ENCODE peak calls at places on chromosomes 5 and 9, in five cellular contexts. One of them, this sample, is unnamed.

GRCh38 chr9:18023332-18023731 is 444.5 kb downstream of the SH3GL2 start:
- DNase-seq in uterus: no peak
- DNase-seq in body of pancreas: no peak
- DNase-seq in suprapubic skin: no peak
- DNase-seq in cardiac muscle cell: peak; percentile 71
- DNase-seq in this sample: no peak

GRCh38 chr5:66669086-66669861 is 73.1 kb downstream of the MAST4 start:
- DNase-seq in uterus: no peak
- DNase-seq in body of pancreas: peak; percentile 18
- DNase-seq in suprapubic skin: no peak
- DNase-seq in cardiac muscle cell: no peak
- DNase-seq in this sample: no peak

GRCh38 chr9:127505396-127506116 is 54.2 kb downstream of the LRSAM1 start:
- DNase-seq in uterus: peak; percentile 54
- DNase-seq in body of pancreas: no peak
- DNase-seq in suprapubic skin: no peak
- DNase-seq in cardiac muscle cell: peak; percentile 49
- DNase-seq in this sample: no peak

GRCh38 chr5:150846651-150847333 is 471 bp downstream of the IRGM start:
- DNase-seq in uterus: peak; percentile 22
- DNase-seq in body of pancreas: peak; percentile 65
- DNase-seq in suprapubic skin: no peak
- DNase-seq in cardiac muscle cell: peak; percentile 95
- DNase-seq in this sample: peak; percentile 64

GRCh38 chr9:133104718-133105460 is 16.2 kb downstream of the RALGDS start:
- DNase-seq in uterus: peak; percentile 10
- DNase-seq in body of pancreas: peak; percentile 6
- DNase-seq in suprapubic skin: no peak
- DNase-seq in cardiac muscle cell: no peak
- DNase-seq in this sample: no peak

GRCh38 chr9:83620841-83621636 is 1.9 kb upstream of the IDNK start:
- DNase-seq in uterus: no peak
- DNase-seq in body of pancreas: peak; percentile 63
- DNase-seq in suprapubic skin: no peak
- DNase-seq in cardiac muscle cell: peak; percentile 63
- DNase-seq in this sample: no peak

GRCh38 chr9:698937-699336 is 142.6 kb upstream of the DMRT1 start:
- DNase-seq in uterus: no peak
- DNase-seq in body of pancreas: no peak
- DNase-seq in suprapubic skin: no peak
- DNase-seq in cardiac muscle cell: no peak
- DNase-seq in this sample: no peak

GRCh38 chr5:14753947-14754346 is 89.4 kb downstream of the OTULIN start:
- DNase-seq in uterus: no peak
- DNase-seq in body of pancreas: no peak
- DNase-seq in suprapubic skin: no peak
- DNase-seq in cardiac muscle cell: no peak
- DNase-seq in this sample: no peak

GRCh38 chr5:149954798-149955197 is 5.8 kb upstream of the SLC26A2 start:
- DNase-seq in uterus: no peak
- DNase-seq in body of pancreas: no peak
- DNase-seq in suprapubic skin: no peak
- DNase-seq in cardiac muscle cell: no peak
- DNase-seq in this sample: no peak

GRCh38 chr5:17184596-17184995 is 32.8 kb upstream of the BASP1 start:
- DNase-seq in uterus: no peak
- DNase-seq in body of pancreas: no peak
- DNase-seq in suprapubic skin: no peak
- DNase-seq in cardiac muscle cell: peak; percentile 58
- DNase-seq in this sample: no peak

GRCh38 chr5:72314571-72315172 is 5.4 kb downstream of the MRPS27 start:
- DNase-seq in uterus: no peak
- DNase-seq in body of pancreas: peak; percentile 79
- DNase-seq in suprapubic skin: no peak
- DNase-seq in cardiac muscle cell: peak; percentile 89
- DNase-seq in this sample: no peak

GRCh38 chr5:2751592-2752021 is at the start of gene IRX2:
- DNase-seq in uterus: peak; percentile 23
- DNase-seq in body of pancreas: peak; percentile 68
- DNase-seq in suprapubic skin: peak; percentile 95
- DNase-seq in cardiac muscle cell: peak; percentile 73
- DNase-seq in this sample: peak; percentile 67

GRCh38 chr5:81417052-81417451 is 23.1 kb upstream of the ACOT12 start:
- DNase-seq in uterus: no peak
- DNase-seq in body of pancreas: no peak
- DNase-seq in suprapubic skin: no peak
- DNase-seq in cardiac muscle cell: no peak
- DNase-seq in this sample: no peak

GRCh38 chr5:144468542-144468941 is 297.9 kb downstream of the KCTD16 start:
- DNase-seq in uterus: no peak
- DNase-seq in body of pancreas: no peak
- DNase-seq in suprapubic skin: no peak
- DNase-seq in cardiac muscle cell: no peak
- DNase-seq in this sample: no peak

GRCh38 chr9:14400658-14400995 is 86.7 kb upstream of the NFIB start:
- DNase-seq in uterus: peak; percentile 61
- DNase-seq in body of pancreas: peak; percentile 24
- DNase-seq in suprapubic skin: peak; percentile 79
- DNase-seq in cardiac muscle cell: peak; percentile 96
- DNase-seq in this sample: peak; percentile 76

GRCh38 chr9:136996361-136997281 is at the start of gene CLIC3:
- DNase-seq in uterus: no peak
- DNase-seq in body of pancreas: peak; percentile 20
- DNase-seq in suprapubic skin: no peak
- DNase-seq in cardiac muscle cell: no peak
- DNase-seq in this sample: no peak

GRCh38 chr9:19720374-19720773 is 68.5 kb downstream of the SLC24A2 start:
- DNase-seq in uterus: no peak
- DNase-seq in body of pancreas: no peak
- DNase-seq in suprapubic skin: no peak
- DNase-seq in cardiac muscle cell: peak; percentile 70
- DNase-seq in this sample: no peak

GRCh38 chr5:18112066-18112465 is 477.8 kb downstream of the TAF11L14 start:
- DNase-seq in uterus: no peak
- DNase-seq in body of pancreas: no peak
- DNase-seq in suprapubic skin: no peak
- DNase-seq in cardiac muscle cell: no peak
- DNase-seq in this sample: no peak

GRCh38 chr5:16784843-16785791 is 151.0 kb downstream of the MYO10 start:
- DNase-seq in uterus: no peak
- DNase-seq in body of pancreas: no peak
- DNase-seq in suprapubic skin: no peak
- DNase-seq in cardiac muscle cell: no peak
- DNase-seq in this sample: no peak

GRCh38 chr5:159163027-159163699 is 46.2 kb downstream of the RNF145 start:
- DNase-seq in uterus: no peak
- DNase-seq in body of pancreas: no peak
- DNase-seq in suprapubic skin: no peak
- DNase-seq in cardiac muscle cell: no peak
- DNase-seq in this sample: no peak

GRCh38 chr9:38435526-38435925 is 11.3 kb upstream of the IGFBPL1 start:
- DNase-seq in uterus: no peak
- DNase-seq in body of pancreas: no peak
- DNase-seq in suprapubic skin: no peak
- DNase-seq in cardiac muscle cell: peak; percentile 6
- DNase-seq in this sample: no peak

GRCh38 chr5:108639356-108639755 is 108.3 kb upstream of the FER start:
- DNase-seq in uterus: no peak
- DNase-seq in body of pancreas: no peak
- DNase-seq in suprapubic skin: no peak
- DNase-seq in cardiac muscle cell: peak; percentile 44
- DNase-seq in this sample: no peak

GRCh38 chr5:143192191-143192880 is 211.2 kb downstream of the NR3C1 start:
- DNase-seq in uterus: no peak
- DNase-seq in body of pancreas: no peak
- DNase-seq in suprapubic skin: no peak
- DNase-seq in cardiac muscle cell: no peak
- DNase-seq in this sample: no peak

GRCh38 chr5:141359790-141360426 is at the start of gene PCDHGB2:
- DNase-seq in uterus: no peak
- DNase-seq in body of pancreas: no peak
- DNase-seq in suprapubic skin: no peak
- DNase-seq in cardiac muscle cell: peak; percentile 40
- DNase-seq in this sample: no peak

GRCh38 chr9:110148384-110148783 is 59.6 kb downstream of the C9orf152 start:
- DNase-seq in uterus: no peak
- DNase-seq in body of pancreas: no peak
- DNase-seq in suprapubic skin: no peak
- DNase-seq in cardiac muscle cell: no peak
- DNase-seq in this sample: no peak

GRCh38 chr9:128588581-128589233 is 36.3 kb downstream of the SPTAN1 start:
- DNase-seq in uterus: no peak
- DNase-seq in body of pancreas: no peak
- DNase-seq in suprapubic skin: no peak
- DNase-seq in cardiac muscle cell: no peak
- DNase-seq in this sample: no peak

GRCh38 chr9:132864691-132865090 is 13.4 kb downstream of the AK8 start:
- DNase-seq in uterus: no peak
- DNase-seq in body of pancreas: no peak
- DNase-seq in suprapubic skin: no peak
- DNase-seq in cardiac muscle cell: no peak
- DNase-seq in this sample: no peak

GRCh38 chr5:56447232-56447631 is 214.1 kb upstream of the ANKRD55 start:
- DNase-seq in uterus: no peak
- DNase-seq in body of pancreas: no peak
- DNase-seq in suprapubic skin: no peak
- DNase-seq in cardiac muscle cell: peak; percentile 89
- DNase-seq in this sample: no peak

GRCh38 chr5:32326216-32326772 is 13.6 kb upstream of the MTMR12 start:
- DNase-seq in uterus: no peak
- DNase-seq in body of pancreas: no peak
- DNase-seq in suprapubic skin: no peak
- DNase-seq in cardiac muscle cell: no peak
- DNase-seq in this sample: no peak

GRCh38 chr5:98110270-98110669 is 663.2 kb upstream of the RGMB start:
- DNase-seq in uterus: no peak
- DNase-seq in body of pancreas: no peak
- DNase-seq in suprapubic skin: no peak
- DNase-seq in cardiac muscle cell: peak; percentile 53
- DNase-seq in this sample: no peak

GRCh38 chr9:124311283-124311682 is 53.5 kb downstream of the NEK6 start:
- DNase-seq in uterus: no peak
- DNase-seq in body of pancreas: no peak
- DNase-seq in suprapubic skin: no peak
- DNase-seq in cardiac muscle cell: no peak
- DNase-seq in this sample: no peak

GRCh38 chr5:111107371-111107770 is 15.2 kb downstream of the WDR36 start:
- DNase-seq in uterus: no peak
- DNase-seq in body of pancreas: no peak
- DNase-seq in suprapubic skin: no peak
- DNase-seq in cardiac muscle cell: peak; percentile 34
- DNase-seq in this sample: no peak
- H3K36me3 ChIP-seq in uterus: no peaks in the 10 kb centered on the region
- H3K36me3 ChIP-seq in body of pancreas: peaks cover 2% of the 10 kb centered on the region
- H3K36me3 ChIP-seq in suprapubic skin: peaks cover 83% of the 10 kb centered on the region
- H3K36me3 ChIP-seq in cardiac muscle cell: peaks cover 71% of the 10 kb centered on the region
- H3K36me3 ChIP-seq in this sample: peaks cover 81% of the 10 kb centered on the region

DNA sequence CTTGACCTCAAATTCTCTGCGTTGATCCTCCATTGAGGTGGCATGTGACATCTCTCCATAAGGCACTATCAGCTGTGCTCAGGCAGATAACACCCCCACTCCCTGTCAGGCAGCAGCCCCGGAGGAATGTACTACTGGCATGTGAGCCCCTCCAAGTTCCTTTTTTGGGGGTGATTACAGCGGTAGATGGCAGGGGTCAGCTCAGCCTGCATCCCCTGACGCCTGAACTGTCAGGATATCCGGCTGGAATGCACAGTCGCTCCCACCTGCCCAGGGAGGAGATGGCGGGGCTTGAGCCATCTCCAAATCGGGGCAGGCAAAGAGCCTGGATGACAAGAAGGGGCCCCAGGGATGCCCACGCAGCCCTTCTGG is 40.8 kb downstream of the FAM78A start:
- DNase-seq in uterus: no peak
- DNase-seq in body of pancreas: no peak
- DNase-seq in suprapubic skin: peak; percentile 66
- DNase-seq in cardiac muscle cell: no peak
- DNase-seq in this sample: no peak
- H3K36me3 ChIP-seq in uterus: no peaks in the 10 kb centered on the region
- H3K36me3 ChIP-seq in body of pancreas: peaks cover 7% of the 10 kb centered on the region
- H3K36me3 ChIP-seq in suprapubic skin: peaks cover 52% of the 10 kb centered on the region
- H3K36me3 ChIP-seq in cardiac muscle cell: peaks cover 3% of the 10 kb centered on the region
- H3K36me3 ChIP-seq in this sample: peaks cover 22% of the 10 kb centered on the region

GRCh38 chr5:133083901-133084300 is 32.1 kb downstream of the HSPA4 start:
- DNase-seq in uterus: no peak
- DNase-seq in body of pancreas: no peak
- DNase-seq in suprapubic skin: no peak
- DNase-seq in cardiac muscle cell: peak; percentile 28
- DNase-seq in this sample: no peak
- H3K36me3 ChIP-seq in uterus: no peaks in the 10 kb centered on the region
- H3K36me3 ChIP-seq in body of pancreas: no peaks in the 10 kb centered on the region
- H3K36me3 ChIP-seq in suprapubic skin: peaks cover 52% of the 10 kb centered on the region
- H3K36me3 ChIP-seq in cardiac muscle cell: peaks cover 26% of the 10 kb centered on the region
- H3K36me3 ChIP-seq in this sample: peaks cover 32% of the 10 kb centered on the region

DNA sequence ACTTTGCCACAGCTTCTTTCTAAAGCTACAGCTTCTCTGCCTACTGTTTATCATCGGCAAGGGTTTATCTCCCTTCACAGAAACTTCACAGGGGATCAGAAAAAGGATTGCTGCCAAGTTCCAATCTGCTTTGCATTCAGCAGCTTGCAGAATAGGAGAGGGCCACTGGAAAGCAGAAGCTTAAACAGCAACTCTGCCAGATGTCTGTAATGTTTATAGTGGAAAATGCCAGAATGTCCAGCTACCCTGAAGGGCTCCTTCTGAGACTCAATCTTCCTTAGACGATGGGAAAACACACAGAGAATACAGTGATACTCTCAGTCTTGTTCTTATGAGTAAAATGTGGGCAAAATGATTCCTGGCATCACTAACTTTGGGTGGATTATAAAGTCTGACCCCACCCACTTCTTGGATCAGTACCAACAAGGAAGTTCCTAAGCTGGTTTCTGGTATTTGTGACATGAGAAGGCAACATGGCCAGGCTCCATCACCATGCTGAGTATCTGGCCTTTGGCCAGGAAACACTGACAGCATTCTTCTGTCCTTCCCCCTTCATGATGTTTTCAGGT is 19.0 kb downstream of the STOM start:
- DNase-seq in uterus: peak; percentile 63
- DNase-seq in body of pancreas: peak; percentile 65
- DNase-seq in suprapubic skin: peak; percentile 88
- DNase-seq in cardiac muscle cell: peak; percentile 95
- DNase-seq in this sample: peak; percentile 90
- H3K36me3 ChIP-seq in uterus: no peaks in the 10 kb centered on the region
- H3K36me3 ChIP-seq in body of pancreas: no peaks in the 10 kb centered on the region
- H3K36me3 ChIP-seq in suprapubic skin: peaks cover 59% of the 10 kb centered on the region
- H3K36me3 ChIP-seq in cardiac muscle cell: no peaks in the 10 kb centered on the region
- H3K36me3 ChIP-seq in this sample: peaks cover 84% of the 10 kb centered on the region

This sample was measured in right atrium auricular region.